ENCODE peak calls at places on chromosomes 7 and 10, in four cellular contexts. J is IMR-90, C is H1, S is neuronal stem cell. A is an unnamed sample.

GRCh38 chr7:105675873-105676484 is 94.7 kb upstream of the EFCAB10 start:
- DNase-seq in J (no peak), C (no peak), S (no peak), A (no peak)

GRCh38 chr10:29254123-29255046 is 34.5 kb upstream of the LYZL1 start:
- DNase-seq in J (no peak), C (no peak), S (peak; percentile 67), A (peak; percentile 90)

GRCh38 chr7:30280631-30281030 is 3.8 kb upstream of the ZNRF2 start:
- DNase-seq in J (no peak), C (no peak), S (no peak), A (no peak)

GRCh38 chr10:131009801-131010200 is 301.7 kb downstream of the TCERG1L start:
- DNase-seq in J (no peak), C (no peak), S (no peak), A (no peak)

GRCh38 chr7:131212114-131212513 is 115.6 kb upstream of the MKLN1 start:
- DNase-seq in J (peak; percentile 43), C (peak; percentile 49), S (peak; percentile 20), A (peak; percentile 43)

GRCh38 chr10:127848226-127848625 is 44.5 kb downstream of the CLRN3 start:
- DNase-seq in J (no peak), C (no peak), S (no peak), A (no peak)

GRCh38 chr7:104767826-104768536 is 246.0 kb upstream of the KMT2E start:
- DNase-seq in J (no peak), C (no peak), S (no peak), A (no peak)

GRCh38 chr7:28389504-28390385 is 22.6 kb upstream of the CREB5 start:
- DNase-seq in J (peak; percentile 79), C (no peak), S (peak; percentile 65), A (peak; percentile 76)

GRCh38 chr10:101441539-101442455 is 87.8 kb downstream of the BTRC start:
- DNase-seq in J (peak; percentile 78), C (no peak), S (peak; percentile 65), A (peak; percentile 84)

GRCh38 chr10:97542169-97543024 is 30.2 kb upstream of the ANKRD2 start:
- DNase-seq in J (peak; percentile 97), C (no peak), S (no peak), A (peak; percentile 97)

GRCh38 chr7:80533287-80533686 is 21.4 kb upstream of the GNAT3 start:
- DNase-seq in J (peak; percentile 44), C (no peak), S (no peak), A (peak; percentile 30)

GRCh38 chr10:100506596-100507356 is 12.9 kb downstream of the SEC31B start:
- DNase-seq in J (peak; percentile 86), C (no peak), S (no peak), A (peak; percentile 60)

GRCh38 chr7:3005257-3005656 is 38.4 kb downstream of the CARD11 start:
- DNase-seq in J (no peak), C (no peak), S (no peak), A (no peak)

GRCh38 chr10:121648078-121648477 is 49.8 kb upstream of the FGFR2 start:
- DNase-seq in J (no peak), C (no peak), S (no peak), A (no peak)

GRCh38 chr10:79378647-79379511 is 31.6 kb downstream of the PPIF start:
- DNase-seq in J (no peak), C (no peak), S (no peak), A (no peak)

GRCh38 chr7:137862358-137862757 is 15.6 kb upstream of the DGKI start:
- DNase-seq in J (no peak), C (no peak), S (no peak), A (no peak)

GRCh38 chr10:132526676-132527075 is 10.9 kb upstream of the INPP5A start:
- DNase-seq in J (peak; percentile 72), C (no peak), S (no peak), A (peak; percentile 69)

GRCh38 chr10:13536674-13537366 is 8.0 kb upstream of the BEND7 start:
- DNase-seq in J (peak; percentile 41), C (peak; percentile 86), S (peak; percentile 57), A (peak; percentile 62)

GRCh38 chr10:61346946-61347345 is 106.2 kb downstream of the TMEM26 start:
- DNase-seq in J (no peak), C (no peak), S (no peak), A (no peak)

GRCh38 chr7:30436046-30436445 is 42.5 kb downstream of the NOD1 start:
- DNase-seq in J (no peak), C (no peak), S (no peak), A (no peak)

GRCh38 chr10:106722524-106722923 is 442.0 kb downstream of the SORCS1 start:
- DNase-seq in J (no peak), C (no peak), S (no peak), A (no peak)

GRCh38 chr7:101913876-101914275 is 96.5 kb downstream of the CUX1 start:
- DNase-seq in J (peak; percentile 76), C (no peak), S (no peak), A (peak; percentile 81)

GRCh38 chr7:150421831-150422230 is 28.6 kb upstream of the GIMAP8 start:
- DNase-seq in J (no peak), C (peak; percentile 41), S (no peak), A (no peak)

GRCh38 chr7:57308631-57309408 is 141.2 kb upstream of the ZNF716 start:
- DNase-seq in J (no peak), C (peak; percentile 59), S (no peak), A (no peak)

GRCh38 chr7:126483972-126484371 is 768.8 kb downstream of the GRM8 start:
- DNase-seq in J (no peak), C (no peak), S (no peak), A (no peak)

GRCh38 chr7:42224391-42225003 is 12.5 kb downstream of the GLI3 start:
- DNase-seq in J (no peak), C (peak; percentile 64), S (no peak), A (no peak)

GRCh38 chr10:104277785-104278184 is 8.8 kb downstream of the GSTO2 start:
- DNase-seq in J (no peak), C (no peak), S (no peak), A (no peak)

GRCh38 chr10:94292448-94293118 is 70.2 kb downstream of the NOC3L start:
- DNase-seq in J (peak; percentile 73), C (no peak), S (no peak), A (peak; percentile 15)

GRCh38 chr7:143295870-143296269 is 7.7 kb downstream of the CASP2 start:
- DNase-seq in J (peak; percentile 91), C (no peak), S (no peak), A (peak; percentile 52)

GRCh38 chr7:28348631-28349030 is 63.7 kb upstream of the CREB5 start:
- DNase-seq in J (no peak), C (no peak), S (no peak), A (no peak)

GRCh38 chr7:104960741-104961479 is 53.1 kb upstream of the KMT2E start:
- DNase-seq in J (no peak), C (no peak), S (no peak), A (no peak)

GRCh38 chr10:43230909-43231522 is 35.8 kb downstream of the RASGEF1A start:
- DNase-seq in J (no peak), C (peak; percentile 34), S (no peak), A (no peak)

GRCh38 chr10:43230101-43230908 is 36.6 kb downstream of the RASGEF1A start:
- DNase-seq in J (no peak), C (peak; percentile 64), S (no peak), A (no peak)

GRCh38 chr10:43227911-43228782 is 38.7 kb downstream of the RASGEF1A start:
- DNase-seq in J (no peak), C (peak; percentile 45), S (no peak), A (no peak)

GRCh38 chr10:43228783-43229207 is 38.1 kb downstream of the RASGEF1A start:
- DNase-seq in J (no peak), C (peak; percentile 51), S (no peak), A (no peak)

DNA sequence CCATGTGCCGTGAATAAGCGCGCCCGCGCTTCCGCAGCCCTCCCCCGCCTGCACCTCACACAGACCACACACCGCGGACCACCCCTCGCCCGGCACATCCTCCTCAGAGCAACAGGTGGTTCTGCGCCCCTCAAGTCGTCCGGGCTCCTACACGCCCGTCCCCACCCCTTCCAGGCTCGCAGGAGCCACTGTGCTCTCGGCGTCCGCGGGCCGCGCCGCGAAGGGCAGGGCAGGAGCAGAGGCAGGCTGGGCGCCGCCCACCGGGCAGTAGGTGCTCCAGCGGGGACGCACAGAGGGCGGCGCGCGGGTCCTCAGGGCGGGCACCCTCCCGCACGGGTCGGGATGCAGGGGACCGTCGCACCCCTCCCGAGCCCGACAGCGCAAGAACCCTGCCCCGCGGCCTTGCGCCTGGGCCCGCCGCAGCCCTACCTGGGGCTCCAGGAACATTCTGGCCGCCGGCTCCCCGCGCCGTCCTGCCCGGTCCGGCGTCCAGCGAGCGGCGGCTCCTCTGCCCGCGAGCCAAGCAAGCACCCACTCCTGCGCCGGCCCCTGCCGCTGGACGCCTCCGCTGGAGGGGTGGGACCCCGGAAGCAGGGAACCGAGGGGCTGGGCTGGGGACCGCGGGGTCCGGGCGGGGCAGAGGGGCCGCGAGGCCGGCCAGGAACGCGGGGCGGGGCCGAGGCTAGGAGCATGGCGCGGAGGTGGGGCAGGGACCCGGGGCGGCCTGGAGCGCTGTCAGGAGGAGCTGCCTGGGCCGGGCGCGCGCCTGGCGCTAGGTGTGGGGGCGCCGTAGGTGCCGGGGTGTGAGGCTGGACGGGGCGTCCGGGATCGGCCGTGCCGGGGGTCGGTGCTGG is 37.4 kb downstream of the RASGEF1A start:
- DNase-seq in J (no peak), C (peak; percentile 85), S (peak; percentile 18), A (no peak)
- H3K4me3 ChIP-seq in J (no peak overlapping the region), C (peak overlapping the region; percentile 57), S (peak overlapping the region; percentile 80), A (no peak overlapping the region)

DNA sequence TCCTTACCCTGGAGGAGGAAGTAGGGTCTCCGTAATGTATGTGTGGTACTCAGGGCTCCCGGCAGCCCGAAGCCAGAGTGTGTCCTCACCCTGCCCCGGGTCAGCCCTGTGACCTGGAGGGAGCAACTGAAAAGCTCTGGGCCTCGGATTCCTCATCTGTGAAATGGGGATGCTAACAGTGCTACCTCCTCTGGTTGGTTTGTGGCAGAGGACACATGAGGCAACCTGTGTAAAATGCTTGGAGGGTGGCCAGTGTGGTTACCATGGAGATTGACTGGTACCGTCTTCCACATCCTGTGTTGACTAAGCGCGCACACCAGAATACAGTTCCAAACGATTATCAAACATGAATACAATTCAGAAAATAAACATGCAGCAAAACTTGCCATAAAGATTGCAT is 163.8 kb upstream of the KLF6 start:
- DNase-seq in J (peak; percentile 79), C (no peak), S (no peak), A (no peak)
- H4K91ac ChIP-seq in J (no peak overlapping the region), C (no peak overlapping the region), S (no peak overlapping the region), A (no peak overlapping the region)

GRCh38 chr10:35347899-35348608 is 11.7 kb downstream of the CCNY start:
- DNase-seq in J (no peak), C (no peak), S (no peak), A (no peak)
- H3K4ac ChIP-seq in J (no peak overlapping the region), C (no peak overlapping the region), S (no peak overlapping the region), A (no peak overlapping the region)

GRCh38 chr7:158843775-158844174 is 12.6 kb upstream of the DYNC2I1 start:
- DNase-seq in J (no peak), C (no peak), S (no peak), A (no peak)

GRCh38 chr7:158846304-158846703 is 10.1 kb upstream of the DYNC2I1 start:
- DNase-seq in J (no peak), C (no peak), S (no peak), A (no peak)

GRCh38 chr7:158849553-158850389 is 6.6 kb upstream of the DYNC2I1 start:
- DNase-seq in J (no peak), C (no peak), S (no peak), A (no peak)

GRCh38 chr7:158850390-158851174 is 5.8 kb upstream of the DYNC2I1 start:
- DNase-seq in J (no peak), C (no peak), S (no peak), A (no peak)

GRCh38 chr7:158847451-158847866 is 8.9 kb upstream of the DYNC2I1 start:
- DNase-seq in J (no peak), C (no peak), S (no peak), A (peak; percentile 24)
- H3K4me3 ChIP-seq in J (no peak overlapping the region), C (no peak overlapping the region), S (no peak overlapping the region), A (no peak overlapping the region)

A was measured in mesenchymal stem cell.